ENCODE peak calls at places on chromosome 11, in eight cellular contexts. K is AG08396, G is SJSA1, O is OCI-M1, R is fibroblast of villous mesenchyme, Y is AG04450, H is GM03348, I is NB4. F is an unnamed sample.

GRCh38 chr11:43359432-43359818 is 705 bp downstream of the TTC17 start:
- DNase-seq in K (peak), G (no peak), O (peak), R (peak), Y (no peak), H (peak), I (no peak), F (no peak)

GRCh38 chr11:122634507-122634906 is 21.0 kb upstream of the UBASH3B start:
- DNase-seq in K (peak), G (no peak), O (no peak), R (peak), Y (no peak), H (peak), I (peak), F (no peak)

GRCh38 chr11:118660646-118661424 is 18.6 kb downstream of the TREH start:
- DNase-seq in K (no peak), G (no peak), O (no peak), R (no peak), Y (no peak), H (no peak), I (no peak), F (peak)

GRCh38 chr11:68354181-68354872 is 41.9 kb downstream of the LRP5 start:
- DNase-seq in K (peak), G (peak), O (no peak), R (peak), Y (peak), H (peak), I (no peak), F (peak)

GRCh38 chr11:76849376-76849775 is 11.3 kb upstream of the ACER3 start:
- DNase-seq in K (no peak), G (no peak), O (no peak), R (no peak), Y (no peak), H (no peak), I (no peak), F (no peak)

GRCh38 chr11:80103149-80103859 is 662.5 kb upstream of the TENM4 start:
- DNase-seq in K (peak), G (peak), O (peak), R (peak), Y (peak), H (peak), I (no peak), F (no peak)

GRCh38 chr11:96328395-96329010 is 14.5 kb downstream of the MAML2 start:
- DNase-seq in K (no peak), G (no peak), O (no peak), R (peak), Y (no peak), H (no peak), I (no peak), F (no peak)

GRCh38 chr11:21646351-21646750 is 546.5 kb upstream of the ANO5 start:
- DNase-seq in K (no peak), G (no peak), O (no peak), R (no peak), Y (no peak), H (no peak), I (no peak), F (no peak)

GRCh38 chr11:33377852-33378385 is 120.7 kb downstream of the HIPK3 start:
- DNase-seq in K (no peak), G (no peak), O (no peak), R (no peak), Y (no peak), H (no peak), I (no peak), F (no peak)

GRCh38 chr11:8286886-8287285 is 23.2 kb upstream of the LMO1 start:
- DNase-seq in K (no peak), G (no peak), O (no peak), R (no peak), Y (no peak), H (no peak), I (no peak), F (no peak)

GRCh38 chr11:4181780-4182721 is 87.5 kb downstream of the RRM1 start:
- DNase-seq in K (peak), G (peak), O (peak), R (peak), Y (peak), H (peak), I (peak), F (peak)

GRCh38 chr11:69942333-69942820 is 123.2 kb upstream of the FGF3 start:
- DNase-seq in K (no peak), G (no peak), O (no peak), R (no peak), Y (no peak), H (no peak), I (no peak), F (no peak)

GRCh38 chr11:69205125-69205928 is 49.6 kb downstream of the SMIM38 start:
- DNase-seq in K (no peak), G (no peak), O (no peak), R (no peak), Y (no peak), H (no peak), I (no peak), F (no peak)

GRCh38 chr11:57499413-57499982 is 16.0 kb downstream of the SLC43A1 start:
- DNase-seq in K (peak), G (peak), O (no peak), R (peak), Y (peak), H (peak), I (peak), F (peak)

GRCh38 chr11:65116370-65117205 is 913 bp downstream of the ZNHIT2 start:
- DNase-seq in K (peak), G (peak), O (no peak), R (peak), Y (peak), H (peak), I (peak), F (no peak)

GRCh38 chr11:102527701-102528100 is 2.8 kb downstream of the MMP7 start:
- DNase-seq in K (no peak), G (no peak), O (no peak), R (peak), Y (no peak), H (no peak), I (no peak), F (no peak)

GRCh38 chr11:47847892-47848635 is at the start of gene NUP160:
- DNase-seq in K (peak), G (peak), O (peak), R (peak), Y (no peak), H (peak), I (peak), F (peak)

GRCh38 chr11:116882386-116882785 is 45.0 kb upstream of the APOA1 start:
- DNase-seq in K (peak), G (no peak), O (no peak), R (peak), Y (peak), H (peak), I (no peak), F (no peak)

GRCh38 chr11:115135936-115136335 is 368.3 kb downstream of the CADM1 start:
- DNase-seq in K (no peak), G (no peak), O (no peak), R (no peak), Y (no peak), H (no peak), I (no peak), F (no peak)

F was measured in Right ventricle myocardium superior.